ENCODE peak calls at places on chromosomes 7 and 10, in seven cellular contexts. P is T-helper 17 cell; Q is Kasumi-1; T is A172; N is activated CD4-positive, alpha-beta T cell treated with anti-CD3 and anti-CD28 coated beads for 4 hours; F is RPMI7951; W is hepatic stellate cell. H is an unnamed sample.

GRCh38 chr10:131453772-131454634 is 142.5 kb upstream of the TCERG1L start:
- DNase-seq in P (no peak), Q (no peak), T (no peak), N (peak; percentile 27), F (no peak), W (no peak), H (peak; percentile 43)

GRCh38 chr7:44755698-44756627 is 7.3 kb downstream of the ZMIZ2 start:
- DNase-seq in P (no peak), Q (no peak), T (no peak), N (no peak), F (no peak), W (no peak), H (no peak)

GRCh38 chr7:135232087-135232486 is 1.6 kb upstream of the STRA8 start:
- DNase-seq in P (no peak), Q (no peak), T (no peak), N (no peak), F (no peak), W (no peak), H (no peak)

GRCh38 chr10:33664070-33664469 is 329.6 kb upstream of the NRP1 start:
- DNase-seq in P (no peak), Q (no peak), T (no peak), N (no peak), F (peak; percentile 95), W (no peak), H (no peak)

GRCh38 chr7:19107392-19108147 is 9.9 kb downstream of the TWIST1 start:
- DNase-seq in P (no peak), Q (peak; percentile 10), T (peak; percentile 19), N (no peak), F (peak; percentile 75), W (peak; percentile 57), H (no peak)

GRCh38 chr7:13830604-13830915 is 158.9 kb downstream of the ETV1 start:
- DNase-seq in P (no peak), Q (no peak), T (no peak), N (no peak), F (peak; percentile 32), W (no peak), H (no peak)

GRCh38 chr7:25091129-25091528 is 33.9 kb downstream of the CYCS start:
- DNase-seq in P (no peak), Q (no peak), T (no peak), N (no peak), F (no peak), W (no peak), H (no peak)

GRCh38 chr7:158821173-158822021 is 7.9 kb downstream of the ESYT2 start:
- DNase-seq in P (no peak), Q (peak; percentile 25), T (peak; percentile 81), N (no peak), F (peak; percentile 91), W (no peak), H (no peak)

GRCh38 chr10:105797234-105797890 is 1156.3 kb downstream of the SORCS3 start:
- DNase-seq in P (no peak), Q (peak; percentile 60), T (peak; percentile 43), N (no peak), F (peak; percentile 21), W (no peak), H (no peak)

GRCh38 chr7:4837041-4837813 is 24.6 kb downstream of the PAPOLB start:
- DNase-seq in P (no peak), Q (no peak), T (no peak), N (no peak), F (no peak), W (peak; percentile 48), H (no peak)

H was measured in occipital lobe.